ENCODE peak calls at places on chromosome 2, in ten cellular contexts. S, G, E, K, W, C, U, Z, I and X are unnamed samples.

GRCh38 chr2:14774569-14774968 is 142.1 kb downstream of the LRATD1 start:
- DNase-seq in E (no peak), K (no peak), S (no peak), I (no peak), Z (no peak), U (no peak), C (no peak), W (no peak), G (no peak), X (no peak)

GRCh38 chr2:74317696-74318095 is 25.5 kb downstream of the SLC4A5 start:
- DNase-seq in U (no peak), Z (no peak), I (peak), C (no peak), K (no peak), S (no peak), W (no peak), G (no peak), E (no peak), X (no peak)

GRCh38 chr2:157825885-157826284 is 50.2 kb downstream of the ACVR1 start:
- DNase-seq in I (peak), Z (no peak), C (peak), E (peak), U (no peak), K (no peak), W (no peak), S (no peak), G (no peak), X (no peak)

GRCh38 chr2:223043164-223043941 is 8.6 kb upstream of the KCNE4 start:
- DNase-seq in K (no peak), W (no peak), Z (no peak), C (no peak), G (no peak), U (no peak), S (no peak), E (no peak), I (no peak), X (no peak)

GRCh38 chr2:165627463-165627862 is 158.0 kb downstream of the CSRNP3 start:
- DNase-seq in S (no peak), I (no peak), W (no peak), G (no peak), Z (no peak), C (peak), E (peak), K (no peak), U (no peak), X (no peak)

GRCh38 chr2:27807476-27807875 is 36.0 kb downstream of the MRPL33 start:
- DNase-seq in E (peak), K (no peak), W (peak), G (peak), Z (peak), C (peak), U (peak), S (no peak), I (no peak), X (no peak)

GRCh38 chr2:36574560-36574959 is 23.4 kb downstream of the FEZ2 start:
- DNase-seq in C (no peak), S (no peak), W (no peak), I (no peak), K (no peak), U (no peak), E (no peak), Z (no peak), G (no peak), X (no peak)

GRCh38 chr2:20540587-20541304 is 93.9 kb downstream of the RHOB start:
- DNase-seq in K (no peak), U (no peak), Z (no peak), E (no peak), C (no peak), S (no peak), W (no peak), I (no peak), G (no peak), X (no peak)

GRCh38 chr2:101380376-101380775 is 6.9 kb downstream of the CREG2 start:
- DNase-seq in K (no peak), E (peak), U (no peak), C (peak), W (no peak), Z (peak), I (no peak), S (peak), G (no peak), X (no peak)

GRCh38 chr2:58054264-58054663 is 7.7 kb downstream of the VRK2 start:
- DNase-seq in Z (no peak), G (no peak), C (peak), I (no peak), U (no peak), K (no peak), E (peak), S (no peak), W (no peak), X (no peak)

GRCh38 chr2:216031960-216032689 is 18.8 kb upstream of the MREG start:
- DNase-seq in E (peak), U (no peak), S (no peak), C (peak), I (no peak), W (no peak), G (peak), Z (no peak), K (peak), X (no peak)

GRCh38 chr2:224072541-224073188 is 33.6 kb upstream of the SERPINE2 start:
- DNase-seq in E (peak), C (peak), Z (peak), S (peak), K (no peak), I (no peak), G (no peak), U (no peak), W (no peak), X (no peak)

GRCh38 chr2:151771599-151772358 is 37.5 kb upstream of the NEB start:
- DNase-seq in K (peak), G (peak), Z (peak), U (no peak), S (peak), C (peak), W (no peak), E (peak), I (no peak), X (peak)

GRCh38 chr2:113858764-113859163 is 31.1 kb upstream of the ACTR3 start:
- DNase-seq in Z (no peak), W (no peak), G (no peak), E (peak), C (peak), I (no peak), K (no peak), S (no peak), U (no peak), X (no peak)

GRCh38 chr2:25293958-25294513 is 47.7 kb downstream of the DNMT3A start:
- DNase-seq in G (no peak), C (no peak), I (no peak), W (no peak), E (no peak), S (no peak), K (no peak), U (no peak), Z (no peak), X (no peak)

GRCh38 chr2:20061476-20061875 is 10.0 kb upstream of the LAPTM4A start:
- DNase-seq in U (no peak), W (no peak), E (peak), S (no peak), G (no peak), K (no peak), I (no peak), C (peak), Z (no peak), X (no peak)

GRCh38 chr2:212777020-212777491 is 238.5 kb upstream of the ERBB4 start:
- DNase-seq in K (peak), G (peak), U (no peak), I (peak), E (peak), S (no peak), C (peak), W (no peak), Z (no peak), X (peak)

GRCh38 chr2:6068441-6068935 is 376.3 kb downstream of the SOX11 start:
- DNase-seq in S (no peak), Z (no peak), C (no peak), E (no peak), U (no peak), I (peak), W (no peak), K (no peak), G (no peak), X (no peak)

GRCh38 chr2:128321421-128321775 is 2.7 kb upstream of the HS6ST1 start:
- DNase-seq in S (no peak), G (no peak), U (no peak), I (no peak), W (no peak), C (no peak), K (no peak), Z (no peak), E (no peak), X (no peak)

GRCh38 chr2:25448808-25449207 is 107.1 kb upstream of the DNMT3A start:
- DNase-seq in K (no peak), U (no peak), G (no peak), E (no peak), S (no peak), W (no peak), Z (no peak), C (no peak), I (no peak), X (no peak)

GRCh38 chr2:132463719-132464118 is 47.1 kb downstream of the GPR39 start:
- DNase-seq in S (no peak), W (no peak), U (no peak), K (no peak), Z (no peak), E (no peak), C (no peak), I (no peak), G (no peak), X (no peak)

GRCh38 chr2:157447751-157448150 is 3.9 kb upstream of the CYTIP start:
- DNase-seq in K (no peak), E (no peak), I (peak), W (no peak), Z (no peak), U (no peak), C (no peak), S (no peak), G (no peak), X (no peak)

GRCh38 chr2:104862061-104862941 is 8.4 kb downstream of the POU3F3 start:
- DNase-seq in S (no peak), Z (no peak), E (no peak), U (no peak), K (no peak), C (no peak), G (no peak), W (peak), I (no peak), X (no peak)

GRCh38 chr2:75666821-75667344 is 20.3 kb downstream of the MRPL19 start:
- DNase-seq in S (no peak), I (no peak), E (no peak), W (no peak), K (no peak), C (no peak), Z (no peak), G (no peak), U (no peak), X (no peak)

GRCh38 chr2:95053543-95053942 is 28.0 kb downstream of the MAL start:
- DNase-seq in C (no peak), I (no peak), K (peak), S (no peak), W (peak), G (peak), U (no peak), E (no peak), Z (no peak), X (no peak)

GRCh38 chr2:28311660-28312249 is 80.9 kb upstream of the FOSL2 start:
- DNase-seq in K (no peak), E (no peak), W (no peak), Z (no peak), I (no peak), U (no peak), C (no peak), G (no peak), S (no peak), X (no peak)

GRCh38 chr2:220745682-220746081 is 826.4 kb downstream of the EPHA4 start:
- DNase-seq in S (no peak), E (no peak), W (no peak), K (no peak), I (no peak), G (no peak), Z (no peak), C (no peak), U (no peak), X (no peak)

GRCh38 chr2:63048367-63049171 is 2.1 kb upstream of the OTX1 start:
- DNase-seq in E (no peak), G (no peak), S (no peak), U (no peak), Z (no peak), W (peak), I (no peak), K (peak), C (no peak), X (no peak)

GRCh38 chr2:20647764-20648164 is 3.1 kb downstream of the HS1BP3 start:
- DNase-seq in S (no peak), Z (no peak), U (no peak), G (no peak), K (no peak), C (no peak), E (no peak), I (no peak), W (no peak), X (no peak)

GRCh38 chr2:1675633-1676032 is 68.7 kb downstream of the PXDN start:
- DNase-seq in G (no peak), W (no peak), K (no peak), Z (no peak), S (no peak), I (no peak), E (peak), U (peak), C (peak), X (no peak)

GRCh38 chr2:224426650-224427049 is 24.7 kb upstream of the FAM124B start:
- DNase-seq in S (no peak), K (no peak), G (no peak), E (no peak), C (no peak), W (no peak), Z (no peak), I (no peak), U (no peak), X (no peak)

GRCh38 chr2:50885948-50886347 is 146.0 kb downstream of the NRXN1 start:
- DNase-seq in K (no peak), Z (no peak), S (no peak), I (no peak), G (no peak), W (no peak), E (no peak), U (no peak), C (no peak), X (peak)

GRCh38 chr2:65661980-65662653 is 229.7 kb upstream of the SPRED2 start:
- DNase-seq in W (no peak), K (no peak), S (no peak), U (no peak), C (no peak), G (no peak), Z (no peak), E (peak), I (no peak), X (no peak)

GRCh38 chr2:28904802-28905499 is 10.5 kb downstream of the WDR43 start:
- DNase-seq in Z (no peak), I (no peak), G (no peak), E (no peak), U (no peak), W (no peak), C (no peak), K (no peak), S (no peak), X (no peak)

GRCh38 chr2:120245933-120246332 is 6.7 kb upstream of the RALB start:
- DNase-seq in Z (no peak), K (no peak), I (no peak), C (no peak), U (no peak), S (no peak), G (no peak), W (no peak), E (no peak), X (no peak)

GRCh38 chr2:38415023-38415422 is 38.0 kb upstream of the ATL2 start:
- DNase-seq in U (no peak), E (no peak), S (no peak), I (no peak), C (no peak), K (no peak), G (no peak), Z (no peak), W (no peak), X (no peak)

GRCh38 chr2:69462780-69463179 is 25.5 kb upstream of the NFU1 start:
- DNase-seq in K (no peak), S (no peak), G (no peak), U (no peak), W (no peak), E (no peak), I (no peak), C (no peak), Z (no peak), X (no peak)

GRCh38 chr2:69464575-69464974 is 27.3 kb upstream of the NFU1 start:
- DNase-seq in K (no peak), G (no peak), I (no peak), S (peak), U (peak), E (peak), W (no peak), Z (peak), C (peak), X (no peak)

GRCh38 chr2:69456950-69457445 is 19.8 kb upstream of the NFU1 start:
- DNase-seq in W (no peak), Z (no peak), E (no peak), C (no peak), I (no peak), S (no peak), G (no peak), K (no peak), U (no peak), X (no peak)

GRCh38 chr2:69456154-69456553 is 18.9 kb upstream of the NFU1 start:
- DNase-seq in E (no peak), K (no peak), G (no peak), U (no peak), S (no peak), W (no peak), I (no peak), Z (no peak), C (no peak), X (no peak)

GRCh38 chr2:69459936-69460335 is 22.7 kb upstream of the NFU1 start:
- DNase-seq in Z (no peak), G (no peak), W (no peak), C (no peak), U (no peak), I (no peak), S (no peak), E (no peak), K (no peak), X (no peak)
- TF ChIP-seq CTCF in Z (no peak), G (no peak), W (no peak), C (no peak), U (no peak), I (no peak), S (no peak), E (no peak), K (no peak), X (no peak)

GRCh38 chr2:190804182-190804795 is 76.3 kb upstream of the GLS start:
- DNase-seq in U (peak), C (peak), E (peak), G (no peak), W (peak), I (no peak), K (no peak), Z (no peak), S (no peak), X (no peak)
- TF ChIP-seq CTCF in U (peak), C (peak), E (peak), G (peak), W (peak), I (peak), K (no peak), Z (peak), S (peak), X (no peak)

GRCh38 chr2:86105969-86106945 is at the start of gene PTCD3:
- DNase-seq in C (peak), K (peak), I (peak), W (peak), S (peak), G (peak), U (peak), E (peak), Z (peak), X (peak)

GRCh38 chr2:86102157-86102556 is 3.5 kb downstream of the POLR1A start:
- DNase-seq in K (no peak), C (no peak), I (no peak), W (no peak), G (no peak), E (no peak), S (no peak), Z (no peak), U (no peak), X (no peak)

GRCh38 chr2:86107031-86107430 is 996 bp downstream of the PTCD3 start:
- DNase-seq in Z (no peak), C (no peak), I (no peak), G (peak), K (no peak), S (no peak), W (no peak), E (no peak), U (no peak), X (peak)

GRCh38 chr2:86105252-86105968 is at the start of gene POLR1A:
- DNase-seq in C (peak), U (peak), K (peak), W (peak), Z (peak), S (peak), I (peak), G (peak), E (peak), X (peak)
- TF ChIP-seq CTCF in C (no peak), U (no peak), K (no peak), W (no peak), Z (peak), S (no peak), I (no peak), G (no peak), E (no peak), X (no peak)

DNA sequence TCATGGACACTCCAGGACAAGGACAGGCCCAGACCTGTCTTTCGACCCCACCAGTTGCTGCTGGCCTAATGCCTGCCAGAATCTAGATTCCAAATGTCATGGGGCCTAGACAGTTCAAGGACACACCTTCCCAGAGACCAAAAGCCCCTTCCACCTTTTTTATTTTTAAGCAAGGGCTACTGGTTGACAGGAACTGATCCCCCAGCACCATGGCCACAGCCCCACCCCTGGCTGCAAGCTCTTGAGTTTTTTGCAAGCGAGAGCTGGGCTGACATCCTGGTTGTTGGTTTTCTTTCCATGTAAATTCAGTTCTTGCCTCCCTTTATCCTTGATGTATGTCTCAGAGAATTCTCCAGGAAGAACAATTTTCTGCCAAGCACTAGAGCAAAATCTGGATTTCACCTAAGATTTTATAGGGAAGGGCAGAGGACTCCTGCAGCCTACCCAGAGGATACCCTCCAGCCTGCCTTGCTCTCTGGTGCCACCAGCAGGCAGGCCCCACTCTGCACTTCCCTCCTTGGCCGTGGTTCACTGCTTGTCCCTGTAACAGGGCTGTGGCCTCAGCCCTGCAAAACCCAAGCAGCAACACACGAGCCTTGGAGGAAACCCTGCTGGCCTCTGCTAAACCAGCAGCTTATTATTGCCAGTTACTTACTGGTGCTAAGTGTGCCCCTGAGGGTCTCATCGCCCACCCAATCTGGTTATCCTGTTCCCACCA is 97.7 kb downstream of the TWIST2 start:
- DNase-seq in K (no peak), G (peak), U (peak), I (no peak), S (peak), E (peak), Z (no peak), C (peak), W (peak), X (no peak)
- TF ChIP-seq CTCF in K (peak), G (peak), U (peak), I (peak), S (peak), E (peak), Z (peak), C (peak), W (peak), X (peak)

GRCh38 chr2:109208071-109208950 is 79.3 kb downstream of the SH3RF3 start:
- DNase-seq in C (no peak), Z (no peak), S (no peak), E (no peak), I (peak), K (no peak), U (no peak), W (no peak), G (peak), X (no peak)
- TF ChIP-seq CTCF in C (no peak), Z (no peak), S (no peak), E (no peak), I (peak), K (no peak), U (no peak), W (no peak), G (peak), X (peak)

GRCh38 chr2:160420711-160421110 is 72.9 kb downstream of the RBMS1 start:
- DNase-seq in E (no peak), I (no peak), S (no peak), U (no peak), Z (no peak), K (no peak), W (no peak), G (no peak), C (no peak), X (no peak)

GRCh38 chr2:160418398-160418765 is 75.2 kb downstream of the RBMS1 start:
- DNase-seq in C (no peak), K (no peak), Z (no peak), U (no peak), E (no peak), W (no peak), I (no peak), S (no peak), G (no peak), X (no peak)

GRCh38 chr2:160419776-160420521 is 73.7 kb downstream of the RBMS1 start:
- DNase-seq in I (no peak), U (no peak), K (no peak), Z (no peak), W (no peak), S (no peak), E (peak), C (peak), G (no peak), X (no peak)

GRCh38 chr2:160417745-160418397 is 75.7 kb downstream of the RBMS1 start:
- DNase-seq in C (peak), I (no peak), S (no peak), Z (no peak), W (no peak), K (no peak), E (peak), U (no peak), G (no peak), X (no peak)

GRCh38 chr2:160418853-160419252 is 74.8 kb downstream of the RBMS1 start:
- DNase-seq in S (no peak), I (no peak), W (no peak), G (no peak), E (no peak), U (no peak), K (no peak), Z (no peak), C (no peak), X (no peak)
- TF ChIP-seq CTCF in S (no peak), I (no peak), W (no peak), G (no peak), E (no peak), U (no peak), K (no peak), Z (no peak), C (no peak), X (no peak)